ENCODE peak calls at places on chromosomes 16 and 17, in ten cellular contexts. One of them, this sample, is unnamed.

GRCh38 chr16:27646811-27647210 is 96.9 kb downstream of the KATNIP start:
- DNase-seq in natural killer cell: no peak
- DNase-seq in NCI-H1105 treated with DMSO at 0.1 percent for 48 hours: no peak
- DNase-seq in stimulated activated CD8-positive, alpha-beta memory T cell treated with anti-CD3 and anti-CD28 coated beads, Interleukin-15, amount 100 ng/mL, for 24 hours: no peak
- DNase-seq in HFFc6: no peak
- DNase-seq in myocyte: no peak
- DNase-seq in WTC11: no peak
- DNase-seq in right lobe of liver: no peak
- DNase-seq in activated T-cell treated with anti-CD3 and anti-CD28 coated beads for 24 hours: no peak
- DNase-seq in fibroblast of lung: no peak
- DNase-seq in this sample: no peak

GRCh38 chr16:50360033-50360778 is 8.6 kb downstream of the BRD7 start:
- DNase-seq in natural killer cell: no peak
- DNase-seq in NCI-H1105 treated with DMSO at 0.1 percent for 48 hours: no peak
- DNase-seq in stimulated activated CD8-positive, alpha-beta memory T cell treated with anti-CD3 and anti-CD28 coated beads, Interleukin-15, amount 100 ng/mL, for 24 hours: no peak
- DNase-seq in HFFc6: no peak
- DNase-seq in myocyte: no peak
- DNase-seq in WTC11: no peak
- DNase-seq in right lobe of liver: no peak
- DNase-seq in activated T-cell treated with anti-CD3 and anti-CD28 coated beads for 24 hours: no peak
- DNase-seq in fibroblast of lung: no peak
- DNase-seq in this sample: no peak

GRCh38 chr17:10699861-10700260 is 2.5 kb downstream of the ADPRM start:
- DNase-seq in natural killer cell: no peak
- DNase-seq in NCI-H1105 treated with DMSO at 0.1 percent for 48 hours: no peak
- DNase-seq in stimulated activated CD8-positive, alpha-beta memory T cell treated with anti-CD3 and anti-CD28 coated beads, Interleukin-15, amount 100 ng/mL, for 24 hours: no peak
- DNase-seq in HFFc6: no peak
- DNase-seq in myocyte: no peak
- DNase-seq in WTC11: no peak
- DNase-seq in right lobe of liver: no peak
- DNase-seq in activated T-cell treated with anti-CD3 and anti-CD28 coated beads for 24 hours: no peak
- DNase-seq in fibroblast of lung: no peak
- DNase-seq in this sample: no peak

GRCh38 chr16:10368984-10369551 is 16.8 kb upstream of the ATF7IP2 start:
- DNase-seq in natural killer cell: no peak
- DNase-seq in NCI-H1105 treated with DMSO at 0.1 percent for 48 hours: no peak
- DNase-seq in stimulated activated CD8-positive, alpha-beta memory T cell treated with anti-CD3 and anti-CD28 coated beads, Interleukin-15, amount 100 ng/mL, for 24 hours: no peak
- DNase-seq in HFFc6: no peak
- DNase-seq in myocyte: peak
- DNase-seq in WTC11: no peak
- DNase-seq in right lobe of liver: peak
- DNase-seq in activated T-cell treated with anti-CD3 and anti-CD28 coated beads for 24 hours: no peak
- DNase-seq in fibroblast of lung: no peak
- DNase-seq in this sample: no peak

GRCh38 chr17:3885271-3885670 is 7.6 kb downstream of the CAMKK1 start:
- DNase-seq in natural killer cell: no peak
- DNase-seq in NCI-H1105 treated with DMSO at 0.1 percent for 48 hours: no peak
- DNase-seq in stimulated activated CD8-positive, alpha-beta memory T cell treated with anti-CD3 and anti-CD28 coated beads, Interleukin-15, amount 100 ng/mL, for 24 hours: no peak
- DNase-seq in HFFc6: no peak
- DNase-seq in myocyte: no peak
- DNase-seq in WTC11: no peak
- DNase-seq in right lobe of liver: no peak
- DNase-seq in activated T-cell treated with anti-CD3 and anti-CD28 coated beads for 24 hours: no peak
- DNase-seq in fibroblast of lung: peak
- DNase-seq in this sample: no peak

GRCh38 chr17:36592316-36592710 is 634 bp downstream of the DHRS11 start:
- DNase-seq in natural killer cell: no peak
- DNase-seq in NCI-H1105 treated with DMSO at 0.1 percent for 48 hours: peak
- DNase-seq in stimulated activated CD8-positive, alpha-beta memory T cell treated with anti-CD3 and anti-CD28 coated beads, Interleukin-15, amount 100 ng/mL, for 24 hours: no peak
- DNase-seq in HFFc6: no peak
- DNase-seq in myocyte: peak
- DNase-seq in WTC11: peak
- DNase-seq in right lobe of liver: no peak
- DNase-seq in activated T-cell treated with anti-CD3 and anti-CD28 coated beads for 24 hours: no peak
- DNase-seq in fibroblast of lung: no peak
- DNase-seq in this sample: no peak

GRCh38 chr16:4212934-4213296 is 29.0 kb downstream of the SRL start:
- DNase-seq in natural killer cell: no peak
- DNase-seq in NCI-H1105 treated with DMSO at 0.1 percent for 48 hours: no peak
- DNase-seq in stimulated activated CD8-positive, alpha-beta memory T cell treated with anti-CD3 and anti-CD28 coated beads, Interleukin-15, amount 100 ng/mL, for 24 hours: no peak
- DNase-seq in HFFc6: peak
- DNase-seq in myocyte: peak
- DNase-seq in WTC11: no peak
- DNase-seq in right lobe of liver: no peak
- DNase-seq in activated T-cell treated with anti-CD3 and anti-CD28 coated beads for 24 hours: no peak
- DNase-seq in fibroblast of lung: peak
- DNase-seq in this sample: no peak

GRCh38 chr16:3158014-3158497 is 23.2 kb downstream of the ZNF213 start:
- DNase-seq in natural killer cell: no peak
- DNase-seq in NCI-H1105 treated with DMSO at 0.1 percent for 48 hours: no peak
- DNase-seq in stimulated activated CD8-positive, alpha-beta memory T cell treated with anti-CD3 and anti-CD28 coated beads, Interleukin-15, amount 100 ng/mL, for 24 hours: no peak
- DNase-seq in HFFc6: no peak
- DNase-seq in myocyte: no peak
- DNase-seq in WTC11: no peak
- DNase-seq in right lobe of liver: no peak
- DNase-seq in activated T-cell treated with anti-CD3 and anti-CD28 coated beads for 24 hours: no peak
- DNase-seq in fibroblast of lung: no peak
- DNase-seq in this sample: no peak

GRCh38 chr17:38922538-38923291 is 2.7 kb upstream of the LASP1NB start:
- DNase-seq in natural killer cell: no peak
- DNase-seq in NCI-H1105 treated with DMSO at 0.1 percent for 48 hours: peak
- DNase-seq in stimulated activated CD8-positive, alpha-beta memory T cell treated with anti-CD3 and anti-CD28 coated beads, Interleukin-15, amount 100 ng/mL, for 24 hours: no peak
- DNase-seq in HFFc6: peak
- DNase-seq in myocyte: peak
- DNase-seq in WTC11: peak
- DNase-seq in right lobe of liver: peak
- DNase-seq in activated T-cell treated with anti-CD3 and anti-CD28 coated beads for 24 hours: no peak
- DNase-seq in fibroblast of lung: peak
- DNase-seq in this sample: no peak

GRCh38 chr16:1192384-1193073 is 32.5 kb downstream of the TPSG1 start:
- DNase-seq in natural killer cell: no peak
- DNase-seq in NCI-H1105 treated with DMSO at 0.1 percent for 48 hours: no peak
- DNase-seq in stimulated activated CD8-positive, alpha-beta memory T cell treated with anti-CD3 and anti-CD28 coated beads, Interleukin-15, amount 100 ng/mL, for 24 hours: no peak
- DNase-seq in HFFc6: no peak
- DNase-seq in myocyte: no peak
- DNase-seq in WTC11: no peak
- DNase-seq in right lobe of liver: no peak
- DNase-seq in activated T-cell treated with anti-CD3 and anti-CD28 coated beads for 24 hours: no peak
- DNase-seq in fibroblast of lung: no peak
- DNase-seq in this sample: no peak

GRCh38 chr17:46928472-46929261 is 5.7 kb downstream of the GOSR2 start:
- DNase-seq in natural killer cell: no peak
- DNase-seq in NCI-H1105 treated with DMSO at 0.1 percent for 48 hours: no peak
- DNase-seq in stimulated activated CD8-positive, alpha-beta memory T cell treated with anti-CD3 and anti-CD28 coated beads, Interleukin-15, amount 100 ng/mL, for 24 hours: no peak
- DNase-seq in HFFc6: no peak
- DNase-seq in myocyte: no peak
- DNase-seq in WTC11: no peak
- DNase-seq in right lobe of liver: no peak
- DNase-seq in activated T-cell treated with anti-CD3 and anti-CD28 coated beads for 24 hours: no peak
- DNase-seq in fibroblast of lung: no peak
- DNase-seq in this sample: no peak

GRCh38 chr16:58346831-58347371 is 45.4 kb upstream of the GINS3 start:
- DNase-seq in natural killer cell: no peak
- DNase-seq in NCI-H1105 treated with DMSO at 0.1 percent for 48 hours: no peak
- DNase-seq in stimulated activated CD8-positive, alpha-beta memory T cell treated with anti-CD3 and anti-CD28 coated beads, Interleukin-15, amount 100 ng/mL, for 24 hours: no peak
- DNase-seq in HFFc6: no peak
- DNase-seq in myocyte: peak
- DNase-seq in WTC11: no peak
- DNase-seq in right lobe of liver: no peak
- DNase-seq in activated T-cell treated with anti-CD3 and anti-CD28 coated beads for 24 hours: no peak
- DNase-seq in fibroblast of lung: no peak
- DNase-seq in this sample: no peak